ENCODE peak calls at places on chromosomes 13 and 19, in six cellular contexts. M is upper lobe of right lung; O is CD4-positive, CD25-positive, alpha-beta regulatory T cell; E is colonic mucosa; N is sigmoid colon; Y is effector memory CD4-positive, alpha-beta T cell. Z is an unnamed sample.

GRCh38 chr19:51586103-51586728 is 15.1 kb downstream of the ZNF175 start:
- DNase-seq in M (no peak), O (no peak), E (no peak), N (no peak), Y (no peak), Z (no peak)

GRCh38 chr19:44517146-44517545 is 12.3 kb downstream of the CEACAM20 start:
- DNase-seq in M (no peak), O (no peak), E (no peak), N (no peak), Y (no peak), Z (no peak)

GRCh38 chr13:99307648-99308339 is 595 bp upstream of the GPR183 start:
- DNase-seq in M (no peak), O (peak; percentile 73), E (no peak), N (no peak), Y (peak; percentile 50), Z (no peak)

GRCh38 chr19:8615022-8615421 is 4.5 kb upstream of the ADAMTS10 start:
- DNase-seq in M (no peak), O (no peak), E (no peak), N (no peak), Y (no peak), Z (no peak)

GRCh38 chr13:30577381-30577780 is 40.3 kb upstream of the USPL1 start:
- DNase-seq in M (no peak), O (peak; percentile 58), E (no peak), N (no peak), Y (peak; percentile 42), Z (no peak)

GRCh38 chr13:95222733-95223018 is 78.6 kb downstream of the ABCC4 start:
- DNase-seq in M (no peak), O (no peak), E (no peak), N (no peak), Y (no peak), Z (no peak)

GRCh38 chr19:11538232-11539036 is at the start of gene CNN1:
- DNase-seq in M (no peak), O (no peak), E (no peak), N (peak; percentile 98), Y (no peak), Z (peak; percentile 72)

GRCh38 chr19:14347999-14348889 is 33.0 kb upstream of the ADGRE5 start:
- DNase-seq in M (peak; percentile 84), O (peak; percentile 56), E (peak; percentile 73), N (peak; percentile 77), Y (peak; percentile 29), Z (peak; percentile 79)

GRCh38 chr19:49019242-49019932 is 2.5 kb upstream of the LHB start:
- DNase-seq in M (peak; percentile 94), O (peak; percentile 57), E (peak; percentile 92), N (no peak), Y (peak; percentile 45), Z (peak; percentile 77)

GRCh38 chr13:51502206-51502651 is 49.4 kb upstream of the INTS6 start:
- DNase-seq in M (no peak), O (peak; percentile 39), E (no peak), N (no peak), Y (no peak), Z (no peak)

GRCh38 chr19:53101518-53101917 is 1.7 kb downstream of the ZNF160 start:
- DNase-seq in M (no peak), O (peak; percentile 13), E (no peak), N (no peak), Y (no peak), Z (no peak)

GRCh38 chr13:41352935-41353801 is 42.1 kb downstream of the NAA16 start:
- DNase-seq in M (no peak), O (peak; percentile 83), E (peak; percentile 24), N (no peak), Y (peak; percentile 53), Z (peak; percentile 37)

GRCh38 chr13:54110597-54110996 is 1082.0 kb downstream of the OLFM4 start:
- DNase-seq in M (no peak), O (no peak), E (no peak), N (no peak), Y (no peak), Z (no peak)

GRCh38 chr13:32246468-32246867 is 68.7 kb downstream of the ZAR1L start:
- DNase-seq in M (no peak), O (peak; percentile 50), E (peak; percentile 63), N (peak; percentile 70), Y (no peak), Z (peak; percentile 83)

GRCh38 chr19:7847664-7848063 is 17.6 kb downstream of the EVI5L start:
- DNase-seq in M (no peak), O (no peak), E (no peak), N (no peak), Y (no peak), Z (no peak)

GRCh38 chr19:16118489-16119033 is 6.9 kb downstream of the RAB8A start:
- DNase-seq in M (peak; percentile 72), O (peak; percentile 65), E (no peak), N (no peak), Y (no peak), Z (no peak)

GRCh38 chr13:73672492-73672891 is 461.7 kb downstream of the KLF12 start:
- DNase-seq in M (no peak), O (no peak), E (peak; percentile 47), N (no peak), Y (no peak), Z (no peak)

GRCh38 chr13:82571653-82572052 is 1310.6 kb downstream of the SLITRK1 start:
- DNase-seq in M (no peak), O (no peak), E (no peak), N (no peak), Y (no peak), Z (no peak)

GRCh38 chr19:22976248-22976647 is 26.7 kb downstream of the ZNF728 start:
- DNase-seq in M (no peak), O (no peak), E (no peak), N (no peak), Y (no peak), Z (no peak)

GRCh38 chr19:35742121-35742724 is at the start of gene IGFLR1:
- DNase-seq in M (no peak), O (peak; percentile 87), E (peak; percentile 53), N (no peak), Y (peak; percentile 46), Z (no peak)

GRCh38 chr13:25203256-25203794 is 31.2 kb upstream of the AMER2 start:
- DNase-seq in M (no peak), O (no peak), E (no peak), N (no peak), Y (no peak), Z (no peak)

GRCh38 chr13:48159436-48160225 is 64.7 kb upstream of the MED4 start:
- DNase-seq in M (no peak), O (no peak), E (no peak), N (no peak), Y (no peak), Z (no peak)

GRCh38 chr19:51163257-51163656 is 21.2 kb downstream of the SIGLEC7 start:
- DNase-seq in M (no peak), O (no peak), E (no peak), N (no peak), Y (no peak), Z (no peak)

GRCh38 chr19:43747557-43748204 is 7.1 kb downstream of the SMG9 start:
- DNase-seq in M (no peak), O (no peak), E (no peak), N (no peak), Y (peak; percentile 8), Z (no peak)

GRCh38 chr13:54965881-54966280 is 1937.3 kb downstream of the OLFM4 start:
- DNase-seq in M (no peak), O (no peak), E (no peak), N (no peak), Y (no peak), Z (no peak)

DNA sequence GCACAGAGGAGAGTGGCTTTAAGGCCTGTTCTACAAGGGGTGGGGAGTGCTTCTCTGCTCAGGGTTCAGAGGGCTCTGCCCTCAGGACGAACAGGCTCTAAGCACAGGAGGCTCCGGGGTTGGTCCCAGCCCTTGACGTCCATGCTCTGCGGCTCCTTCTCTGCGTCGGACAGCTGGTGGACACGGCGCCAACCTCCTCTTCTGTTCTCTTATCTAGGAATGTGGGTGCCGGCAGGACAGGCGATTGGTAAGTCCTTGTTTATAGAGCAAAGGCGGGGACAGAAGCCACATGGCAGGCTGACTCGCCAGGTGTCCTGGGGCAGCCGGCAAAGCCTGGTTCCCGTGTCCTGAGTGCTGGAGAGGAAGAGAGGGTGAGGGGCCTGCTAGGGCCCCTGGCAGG is 8.4 kb upstream of the RPS15 start:
- DNase-seq in M (no peak), O (no peak), E (peak; percentile 49), N (no peak), Y (no peak), Z (no peak)
- H3K27ac ChIP-seq in M (no peak overlapping the region), O (no peak overlapping the region), E (peak overlapping the region; percentile 17), N (no peak overlapping the region), Y (no peak overlapping the region), Z (no peak overlapping the region)

DNA sequence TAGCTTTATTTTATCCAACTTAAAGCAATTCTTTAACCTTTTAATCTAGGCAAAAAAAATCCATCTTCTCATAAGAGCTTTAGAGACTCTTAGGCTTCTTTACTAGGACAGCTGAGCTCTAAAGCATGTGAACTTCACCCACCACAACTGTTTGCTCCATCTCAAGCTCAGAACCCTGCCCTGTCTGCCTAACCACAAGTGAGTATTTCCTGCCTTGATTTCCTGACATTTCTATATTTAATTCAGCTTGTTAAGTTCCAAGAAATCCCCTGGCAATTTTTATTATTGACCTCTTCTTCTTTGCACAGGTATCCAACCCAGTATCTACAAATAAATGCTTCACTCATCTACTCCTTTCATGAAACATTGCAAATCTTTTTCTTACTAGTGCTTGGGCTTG is 21.1 kb upstream of the CEACAM21 start:
- DNase-seq in M (no peak), O (peak; percentile 91), E (no peak), N (no peak), Y (no peak), Z (no peak)
- H3K4me1 ChIP-seq in M (peaks cover 7% of the 10 kb centered on the region), O (peaks cover 81% of the 10 kb centered on the region), E (no peaks in the 10 kb centered on the region), N (no peaks in the 10 kb centered on the region), Y (peaks cover 50% of the 10 kb centered on the region), Z (no peaks in the 10 kb centered on the region)

GRCh38 chr13:110396913-110397379 is 89.9 kb downstream of the COL4A2 start:
- DNase-seq in M (no peak), O (no peak), E (peak; percentile 52), N (peak; percentile 99), Y (no peak), Z (no peak)

GRCh38 chr13:110400786-110401533 is 93.9 kb downstream of the COL4A2 start:
- DNase-seq in M (no peak), O (no peak), E (no peak), N (no peak), Y (no peak), Z (no peak)

GRCh38 chr13:110397445-110397844 is 90.4 kb downstream of the COL4A2 start:
- DNase-seq in M (no peak), O (no peak), E (no peak), N (peak; percentile 81), Y (no peak), Z (no peak)

GRCh38 chr13:110399801-110400200 is 92.7 kb downstream of the COL4A2 start:
- DNase-seq in M (no peak), O (no peak), E (no peak), N (no peak), Y (no peak), Z (no peak)

GRCh38 chr13:110398564-110399507 is 91.8 kb downstream of the COL4A2 start:
- DNase-seq in M (no peak), O (no peak), E (no peak), N (no peak), Y (no peak), Z (no peak)
- H3K27ac ChIP-seq in M (peak overlapping the region; percentile 75), O (no peak overlapping the region), E (peak overlapping the region; percentile 55), N (peak overlapping the region; percentile 94), Y (no peak overlapping the region), Z (no peak overlapping the region)

DNA sequence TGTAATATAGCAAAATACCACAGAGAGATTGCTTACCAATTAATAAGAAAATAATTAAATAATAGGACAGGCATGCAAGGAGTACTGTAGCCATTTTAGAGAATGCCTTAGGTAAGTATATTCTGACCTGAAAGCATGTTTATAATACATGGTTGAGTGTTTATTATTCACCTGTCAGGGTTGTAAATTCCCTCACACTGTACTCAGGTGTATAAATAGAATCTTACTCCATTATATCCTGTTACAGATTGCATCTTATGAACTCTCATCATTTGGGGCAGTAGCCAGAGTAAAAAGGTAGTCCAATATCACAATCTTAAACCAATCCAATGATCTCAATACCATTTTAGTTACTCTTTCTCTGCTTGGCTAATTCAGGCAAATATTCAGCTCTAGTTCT is 35.8 kb upstream of the GTF2F2 start:
- DNase-seq in M (no peak), O (no peak), E (no peak), N (no peak), Y (no peak), Z (no peak)
- H3K4me1 ChIP-seq in M (no peaks in the 10 kb centered on the region), O (no peaks in the 10 kb centered on the region), E (no peaks in the 10 kb centered on the region), N (no peaks in the 10 kb centered on the region), Y (no peaks in the 10 kb centered on the region), Z (no peaks in the 10 kb centered on the region)

Z was measured in neural progenitor cell.